ENCODE peak calls at places on chromosomes 5 and 9, in four cellular contexts. J is astrocyte, B is DND-41, D is GM23338. K is an unnamed sample.
A peak's percentile ranks its signal among the peaks of the same experiment; 100 is the strongest.

GRCh38 chr5:147455321-147455720 is 54.5 kb downstream of the DPYSL3 start:
- DNase-seq in J (peak; percentile 88), B (no peak), D (peak; percentile 67), K (no peak)

GRCh38 chr5:122351416-122352157 is 39.5 kb downstream of the SNCAIP start:
- DNase-seq in J (no peak), B (no peak), D (no peak), K (peak; percentile 6)

GRCh38 chr9:68416891-68417570 is 60.6 kb downstream of the PGM5 start:
- DNase-seq in B (peak; percentile 5), J (no peak), D (peak; percentile 82), K (no peak)

GRCh38 chr5:35777358-35778087 is 79.2 kb upstream of the IL7R start:
- DNase-seq in J (peak; percentile 70), B (peak; percentile 76), D (peak; percentile 98), K (peak; percentile 10)

GRCh38 chr9:20783057-20784038 is 99.3 kb downstream of the FOCAD start:
- DNase-seq in D (no peak), J (no peak), B (no peak), K (no peak)

GRCh38 chr9:7042124-7042523 is 284.4 kb downstream of the KDM4C start:
- DNase-seq in D (no peak), J (no peak), B (no peak), K (no peak)

GRCh38 chr9:108869092-108869725 is 7.1 kb downstream of the ACTL7A start:
- DNase-seq in D (no peak), B (no peak), J (peak; percentile 41), K (peak; percentile 72)

GRCh38 chr9:74521009-74521408 is 23.9 kb downstream of the RORB start:
- DNase-seq in J (peak; percentile 94), B (no peak), D (no peak), K (no peak)

GRCh38 chr5:58188287-58188651 is 271.6 kb downstream of the PLK2 start:
- DNase-seq in J (peak; percentile 87), D (peak; percentile 8), B (no peak), K (no peak)

GRCh38 chr5:69492391-69493234 is at the start of gene OCLN:
- DNase-seq in D (peak; percentile 95), J (no peak), B (no peak), K (peak; percentile 89)

GRCh38 chr9:10855847-10856246 is 243.0 kb upstream of the PTPRD start:
- DNase-seq in B (no peak), D (peak; percentile 76), J (no peak), K (no peak)

GRCh38 chr9:133233681-133234432 is 24.8 kb upstream of the OBP2B start:
- DNase-seq in D (no peak), J (no peak), B (no peak), K (peak; percentile 75)

GRCh38 chr5:31921852-31922305 is 252.2 kb downstream of the GOLPH3 start:
- DNase-seq in D (peak; percentile 77), J (peak; percentile 97), B (no peak), K (no peak)

GRCh38 chr5:101045689-101046088 is 142.6 kb upstream of the ST8SIA4 start:
- DNase-seq in D (no peak), J (no peak), B (no peak), K (no peak)

GRCh38 chr5:4453650-4454049 is 686.5 kb upstream of the ADAMTS16 start:
- DNase-seq in B (no peak), D (no peak), J (no peak), K (no peak)

GRCh38 chr9:27945386-27945785 is 372.1 kb upstream of the C9orf72 start:
- DNase-seq in D (no peak), J (peak; percentile 13), B (no peak), K (no peak)

GRCh38 chr5:153835891-153836515 is 202.7 kb downstream of the FAM114A2 start:
- DNase-seq in D (no peak), J (no peak), B (no peak), K (no peak)

GRCh38 chr5:132000677-132001453 is 10.6 kb downstream of the ACSL6 start:
- DNase-seq in J (no peak), D (no peak), B (peak; percentile 80), K (peak; percentile 21)

GRCh38 chr9:128383007-128383753 is 12.0 kb downstream of the URM1 start:
- DNase-seq in B (no peak), D (peak; percentile 90), J (no peak), K (peak; percentile 54)

GRCh38 chr9:2745560-2746380 is 28.5 kb downstream of the KCNV2 start:
- DNase-seq in B (no peak), J (no peak), D (no peak), K (no peak)

GRCh38 chr5:84453405-84453804 is 68.7 kb upstream of the EDIL3 start:
- DNase-seq in D (no peak), J (no peak), B (no peak), K (no peak)
- TF ChIP-seq CTCF in D (no peak), J (no peak), B (no peak), K (no peak)

DNA sequence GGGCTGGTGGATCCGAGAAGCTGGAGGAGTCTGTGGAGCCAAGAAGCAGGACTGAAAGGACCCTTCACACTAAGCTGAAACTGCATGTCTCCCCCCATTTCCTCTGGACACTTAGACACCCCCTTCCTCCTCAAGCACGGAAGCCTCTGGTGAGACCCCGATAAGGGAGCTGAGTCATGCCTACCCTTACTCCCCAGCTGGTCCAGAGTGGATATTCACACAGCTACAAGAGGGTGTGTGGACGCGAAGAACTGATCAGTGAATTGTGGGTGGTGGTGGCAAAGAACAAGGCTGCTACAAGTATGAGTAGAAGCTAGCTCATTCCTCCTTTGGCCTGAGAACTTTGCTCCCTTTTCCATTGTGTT is 4.3 kb downstream of the TLN1 start:
- DNase-seq in J (no peak), B (no peak), D (no peak), K (peak; percentile 10)
- H2AFZ ChIP-seq in J (no peak overlapping the region), B (no peak overlapping the region), D (no peak overlapping the region), K (no peak overlapping the region)

GRCh38 chr5:161960314-161960713 is 107.3 kb upstream of the GABRG2 start:
- DNase-seq in B (no peak), J (no peak), D (no peak), K (no peak)
- H3K4me3 ChIP-seq in B (no peak overlapping the region), J (no peak overlapping the region), D (no peak overlapping the region), K (no peak overlapping the region)

GRCh38 chr5:2747372-2748179 is 3.9 kb downstream of the IRX2 start:
- DNase-seq in B (no peak), D (no peak), J (peak; percentile 60), K (no peak)

GRCh38 chr5:2744485-2744884 is 7.0 kb downstream of the IRX2 start:
- DNase-seq in B (no peak), J (peak; percentile 49), D (no peak), K (no peak)

GRCh38 chr5:2748180-2748840 is 3.2 kb downstream of the IRX2 start:
- DNase-seq in D (peak; percentile 19), J (no peak), B (no peak), K (no peak)

GRCh38 chr5:2748841-2749513 is 2.5 kb downstream of the IRX2 start:
- DNase-seq in D (peak; percentile 44), B (no peak), J (no peak), K (no peak)

DNA sequence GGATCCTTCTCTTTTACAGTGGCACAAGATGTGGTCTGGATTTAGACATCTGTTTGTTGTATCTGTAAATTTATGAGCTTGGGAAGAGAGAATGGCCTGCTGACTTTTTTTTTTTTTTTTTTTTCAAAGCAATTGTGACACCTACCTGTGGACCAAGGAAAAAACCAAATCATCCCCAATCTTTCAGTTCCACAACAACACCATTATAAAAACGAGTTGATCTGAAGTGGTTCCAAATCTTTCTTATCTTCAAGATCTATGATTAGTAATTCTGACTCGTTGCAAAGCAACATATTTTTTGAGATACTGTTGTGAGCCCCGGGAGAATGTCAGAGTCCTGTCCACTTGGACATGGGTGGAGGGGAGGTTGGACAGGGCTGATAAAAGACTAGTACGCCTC is 4.8 kb downstream of the IRX2 start:
- DNase-seq in B (no peak), J (peak; percentile 74), D (peak; percentile 26), K (peak; percentile 84)
- TF ChIP-seq CTCF in B (no peak), J (no peak), D (no peak), K (no peak)